ENCODE peak calls at places on chromosomes 1 and 21, in four cellular contexts. One of them, this sample, is unnamed.

GRCh38 chr1:45526135-45526644 is 4.5 kb upstream of the PRDX1 start:
- DNase-seq in body of pancreas: no peak
- DNase-seq in endothelial cell: no peak
- DNase-seq in SJSA1: no peak
- DNase-seq in this sample: no peak

GRCh38 chr1:154520333-154520732 is 18.1 kb upstream of the SHE start:
- DNase-seq in body of pancreas: no peak
- DNase-seq in endothelial cell: no peak
- DNase-seq in SJSA1: no peak
- DNase-seq in this sample: no peak

GRCh38 chr1:25805863-25806225 is 5.9 kb downstream of the SELENON start:
- DNase-seq in body of pancreas: peak
- DNase-seq in endothelial cell: no peak
- DNase-seq in SJSA1: no peak
- DNase-seq in this sample: no peak

GRCh38 chr1:55612988-55613387 is 397.8 kb upstream of the USP24 start:
- DNase-seq in body of pancreas: no peak
- DNase-seq in endothelial cell: no peak
- DNase-seq in SJSA1: peak
- DNase-seq in this sample: no peak

GRCh38 chr1:233790662-233791371 is 113.7 kb upstream of the SLC35F3 start:
- DNase-seq in body of pancreas: peak
- DNase-seq in endothelial cell: peak
- DNase-seq in SJSA1: peak
- DNase-seq in this sample: peak

GRCh38 chr21:38333290-38334272 is 76.8 kb downstream of the KCNJ15 start:
- DNase-seq in body of pancreas: no peak
- DNase-seq in endothelial cell: no peak
- DNase-seq in SJSA1: no peak
- DNase-seq in this sample: no peak

GRCh38 chr1:152014943-152015342 is 21.3 kb upstream of the S100A10 start:
- DNase-seq in body of pancreas: no peak
- DNase-seq in endothelial cell: no peak
- DNase-seq in SJSA1: no peak
- DNase-seq in this sample: no peak

GRCh38 chr1:69551476-69552324 is 16.0 kb upstream of the LRRC7 start:
- DNase-seq in body of pancreas: no peak
- DNase-seq in endothelial cell: no peak
- DNase-seq in SJSA1: no peak
- DNase-seq in this sample: no peak

GRCh38 chr1:10634428-10635384 is 160.0 kb downstream of the PEX14 start:
- DNase-seq in body of pancreas: no peak
- DNase-seq in endothelial cell: no peak
- DNase-seq in SJSA1: peak
- DNase-seq in this sample: no peak

GRCh38 chr1:10544239-10544638 is 69.5 kb downstream of the PEX14 start:
- DNase-seq in body of pancreas: no peak
- DNase-seq in endothelial cell: no peak
- DNase-seq in SJSA1: no peak
- DNase-seq in this sample: no peak